ENCODE peak calls at places on chromosome 2, in nine cellular contexts. X is body of pancreas, D is gastrocnemius medialis, K is K562, T is NB4, H is A549, G is stomach, A is adrenal gland, L is IMR-90. S is an unnamed sample.

GRCh38 chr2:119488245-119489182 is 35.8 kb downstream of the SCTR start:
- DNase-seq in H (peak), K (no peak), A (no peak), G (peak), L (no peak), T (no peak), D (no peak), X (peak), S (no peak)

GRCh38 chr2:152506843-152507242 is 171.9 kb downstream of the FMNL2 start:
- DNase-seq in A (no peak), H (peak), X (no peak), K (no peak), G (no peak), L (peak), T (no peak), D (no peak), S (no peak)

GRCh38 chr2:67726416-67726815 is 329.3 kb downstream of the ETAA1 start:
- DNase-seq in T (no peak), X (no peak), H (no peak), G (no peak), D (no peak), A (no peak), L (no peak), K (no peak), S (no peak)

GRCh38 chr2:21422050-21422449 is 298.3 kb downstream of the TDRD15 start:
- DNase-seq in A (no peak), G (no peak), H (peak), L (peak), T (peak), X (no peak), K (peak), D (no peak), S (peak)

GRCh38 chr2:213246665-213247281 is 37.5 kb upstream of the SPAG16 start:
- DNase-seq in L (peak), K (peak), D (no peak), A (peak), G (peak), X (peak), T (peak), H (peak), S (peak)

GRCh38 chr2:216195565-216195978 is 86.4 kb downstream of the XRCC5 start:
- DNase-seq in K (no peak), T (peak), X (no peak), D (no peak), L (peak), A (peak), H (no peak), G (no peak), S (peak)

GRCh38 chr2:184824597-184824996 is 226.3 kb downstream of the ZNF804A start:
- DNase-seq in X (no peak), T (no peak), H (no peak), D (no peak), K (no peak), A (no peak), L (no peak), G (no peak), S (no peak)

GRCh38 chr2:181685150-181685688 is 4.9 kb upstream of the NEUROD1 start:
- DNase-seq in K (no peak), G (no peak), X (no peak), D (no peak), A (no peak), T (peak), L (peak), H (no peak), S (no peak)

GRCh38 chr2:30514134-30514860 is 67.3 kb downstream of the LCLAT1 start:
- DNase-seq in X (no peak), T (no peak), L (peak), D (peak), A (peak), K (peak), G (no peak), H (no peak), S (peak)

GRCh38 chr2:160464017-160464416 is 29.6 kb downstream of the RBMS1 start:
- DNase-seq in T (no peak), X (no peak), G (no peak), A (no peak), K (no peak), L (no peak), H (no peak), D (no peak), S (no peak)

GRCh38 chr2:232315049-232315922 is 63.3 kb upstream of the ALPP start:
- DNase-seq in G (peak), L (peak), H (no peak), D (peak), X (no peak), T (peak), A (peak), K (no peak), S (no peak)

GRCh38 chr2:133213651-133214050 is 354.6 kb downstream of the NCKAP5 start:
- DNase-seq in K (no peak), G (no peak), X (no peak), H (no peak), A (no peak), L (peak), T (no peak), D (no peak), S (no peak)

GRCh38 chr2:7745369-7745768 is 828.2 kb downstream of the RNF144A start:
- DNase-seq in A (peak), T (no peak), K (no peak), X (no peak), D (no peak), G (no peak), H (no peak), L (no peak), S (no peak)

GRCh38 chr2:8462280-8462679 is 219.6 kb upstream of the ID2 start:
- DNase-seq in A (no peak), D (no peak), X (no peak), G (no peak), H (no peak), K (no peak), L (no peak), T (no peak), S (no peak)

GRCh38 chr2:105969552-105969951 is 224.5 kb downstream of the UXS1 start:
- DNase-seq in H (peak), A (no peak), G (no peak), T (peak), X (no peak), K (peak), D (no peak), L (no peak), S (no peak)

GRCh38 chr2:204530464-204530805 is 14.8 kb upstream of the PARD3B start:
- DNase-seq in X (no peak), H (no peak), D (no peak), K (no peak), T (no peak), A (no peak), L (no peak), G (no peak), S (no peak)

GRCh38 chr2:237432484-237433092 is 18.6 kb upstream of the COL6A3 start:
- DNase-seq in G (no peak), D (no peak), H (peak), L (peak), A (no peak), X (no peak), K (no peak), T (no peak), S (no peak)

GRCh38 chr2:72278046-72278445 is 130.4 kb upstream of the CYP26B1 start:
- DNase-seq in D (no peak), G (no peak), K (no peak), H (peak), X (no peak), A (no peak), T (no peak), L (peak), S (no peak)

GRCh38 chr2:190862591-190862991 is 18.0 kb upstream of the GLS start:
- DNase-seq in T (peak), G (no peak), K (no peak), L (peak), A (no peak), H (no peak), D (no peak), X (no peak), S (no peak)

GRCh38 chr2:40451926-40452605 is at the start of gene SLC8A1:
- DNase-seq in K (no peak), D (no peak), L (peak), X (no peak), A (peak), H (peak), G (no peak), T (peak), S (no peak)

GRCh38 chr2:75278314-75278713 is 79.0 kb upstream of the TACR1 start:
- DNase-seq in H (no peak), D (no peak), L (no peak), T (no peak), A (no peak), G (no peak), X (no peak), K (no peak), S (no peak)

GRCh38 chr2:111194835-111195621 is 74.3 kb downstream of the BCL2L11 start:
- DNase-seq in G (no peak), D (no peak), T (peak), X (no peak), A (no peak), H (peak), K (peak), L (no peak), S (peak)

GRCh38 chr2:207148025-207148424 is 17.7 kb downstream of the KLF7 start:
- DNase-seq in X (no peak), D (no peak), H (no peak), T (no peak), L (peak), G (no peak), A (no peak), K (no peak), S (no peak)

GRCh38 chr2:136696438-136696837 is 68.9 kb upstream of the THSD7B start:
- DNase-seq in T (no peak), L (no peak), D (no peak), A (no peak), X (no peak), G (no peak), K (no peak), H (no peak), S (no peak)

GRCh38 chr2:62300925-62301324 is 105.0 kb downstream of the B3GNT2 start:
- DNase-seq in H (no peak), K (no peak), X (no peak), T (peak), D (no peak), G (no peak), L (peak), A (no peak), S (peak)

GRCh38 chr2:231379266-231380215 is 16.0 kb upstream of the B3GNT7 start:
- DNase-seq in K (no peak), L (no peak), A (no peak), T (no peak), D (no peak), G (peak), H (peak), X (no peak), S (no peak)

GRCh38 chr2:65999103-65999502 is 435.8 kb upstream of the MEIS1 start:
- DNase-seq in A (no peak), T (no peak), G (no peak), L (no peak), D (no peak), K (no peak), X (no peak), H (no peak), S (no peak)

GRCh38 chr2:181471783-181472182 is 14.6 kb downstream of the ITGA4 start:
- DNase-seq in A (no peak), T (no peak), L (no peak), D (no peak), X (no peak), H (no peak), K (no peak), G (no peak), S (no peak)

GRCh38 chr2:241559489-241560180 is 1.1 kb downstream of the BOK start:
- DNase-seq in A (no peak), K (peak), H (peak), D (no peak), L (peak), T (no peak), X (peak), G (peak), S (peak)

GRCh38 chr2:160207804-160208661 is 8.0 kb upstream of the ITGB6 start:
- DNase-seq in A (peak), L (peak), D (peak), H (peak), K (no peak), T (peak), G (peak), X (peak), S (no peak)

GRCh38 chr2:16614314-16614860 is 51.2 kb downstream of the CYRIA start:
- DNase-seq in T (no peak), L (peak), H (no peak), K (peak), A (peak), X (no peak), D (no peak), G (peak), S (peak)

GRCh38 chr2:147098946-147099345 is 745.9 kb upstream of the ACVR2A start:
- DNase-seq in G (no peak), A (no peak), H (no peak), T (no peak), D (no peak), L (no peak), X (no peak), K (no peak), S (no peak)

GRCh38 chr2:238171575-238172187 is 12.9 kb downstream of the ERFE start:
- DNase-seq in L (no peak), H (no peak), D (no peak), X (no peak), T (no peak), G (no peak), K (no peak), A (no peak), S (peak)

GRCh38 chr2:96163768-96164429 is 18.7 kb upstream of the DUSP2 start:
- DNase-seq in G (no peak), K (no peak), T (peak), X (no peak), H (no peak), L (no peak), A (no peak), D (peak), S (no peak)

GRCh38 chr2:3493610-3493997 is 25.7 kb downstream of the ADI1 start:
- DNase-seq in A (peak), X (no peak), K (peak), T (peak), L (peak), G (no peak), H (peak), D (no peak), S (peak)
- TF ChIP-seq POLR2A in A (no peak), X (no peak), K (no peak), T (peak), L (peak), G (no peak), H (no peak), D (no peak), S (no peak)

GRCh38 chr2:170282851-170283250 is 104.9 kb downstream of the MYO3B start:
- DNase-seq in K (no peak), D (no peak), L (no peak), X (no peak), G (no peak), A (no peak), H (no peak), T (no peak), S (no peak)

GRCh38 chr2:170288859-170289258 is 110.9 kb downstream of the MYO3B start:
- DNase-seq in A (no peak), K (no peak), G (no peak), H (no peak), X (no peak), L (no peak), T (no peak), D (no peak), S (no peak)

DNA sequence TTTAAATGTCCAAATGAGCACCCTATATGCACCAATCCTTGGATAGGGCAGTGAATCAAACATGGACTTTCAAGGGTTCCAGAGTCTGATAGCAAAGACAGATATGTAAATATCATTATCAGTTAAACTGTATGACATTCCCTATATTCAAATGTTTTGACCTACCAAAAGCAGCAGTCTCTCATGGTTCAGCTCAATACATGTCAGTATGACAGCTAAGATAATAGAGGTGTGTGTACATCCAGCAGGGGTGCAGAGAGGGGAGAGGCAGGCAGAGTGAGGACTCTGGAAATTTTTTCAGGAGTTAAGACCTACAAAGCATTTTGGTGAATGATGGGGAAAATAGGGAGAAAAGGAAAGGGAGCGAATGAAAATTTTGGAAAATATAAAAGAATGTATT is 106.3 kb downstream of the MYO3B start:
- DNase-seq in G (no peak), X (no peak), T (no peak), D (no peak), H (no peak), K (no peak), A (no peak), L (no peak), S (no peak)
- TF ChIP-seq POLR2A in G (no peak), X (no peak), T (no peak), D (no peak), H (no peak), K (no peak), A (no peak), L (no peak), S (no peak)

GRCh38 chr2:54572636-54573531 is 116.8 kb downstream of the SPTBN1 start:
- DNase-seq in A (no peak), L (peak), H (peak), T (no peak), D (no peak), G (no peak), K (no peak), X (no peak), S (no peak)
- TF ChIP-seq POLR2A in A (no peak), L (peak), H (no peak), T (no peak), D (no peak), G (no peak), K (no peak), X (no peak), S (no peak)

GRCh38 chr2:196399736-196400691 is 228.6 kb upstream of the STK17B start:
- DNase-seq in K (peak), H (peak), X (no peak), D (no peak), L (peak), G (no peak), T (peak), A (peak), S (peak)
- TF ChIP-seq POLR2A in K (no peak), H (no peak), X (no peak), D (no peak), L (no peak), G (no peak), T (no peak), A (no peak), S (no peak)

DNA sequence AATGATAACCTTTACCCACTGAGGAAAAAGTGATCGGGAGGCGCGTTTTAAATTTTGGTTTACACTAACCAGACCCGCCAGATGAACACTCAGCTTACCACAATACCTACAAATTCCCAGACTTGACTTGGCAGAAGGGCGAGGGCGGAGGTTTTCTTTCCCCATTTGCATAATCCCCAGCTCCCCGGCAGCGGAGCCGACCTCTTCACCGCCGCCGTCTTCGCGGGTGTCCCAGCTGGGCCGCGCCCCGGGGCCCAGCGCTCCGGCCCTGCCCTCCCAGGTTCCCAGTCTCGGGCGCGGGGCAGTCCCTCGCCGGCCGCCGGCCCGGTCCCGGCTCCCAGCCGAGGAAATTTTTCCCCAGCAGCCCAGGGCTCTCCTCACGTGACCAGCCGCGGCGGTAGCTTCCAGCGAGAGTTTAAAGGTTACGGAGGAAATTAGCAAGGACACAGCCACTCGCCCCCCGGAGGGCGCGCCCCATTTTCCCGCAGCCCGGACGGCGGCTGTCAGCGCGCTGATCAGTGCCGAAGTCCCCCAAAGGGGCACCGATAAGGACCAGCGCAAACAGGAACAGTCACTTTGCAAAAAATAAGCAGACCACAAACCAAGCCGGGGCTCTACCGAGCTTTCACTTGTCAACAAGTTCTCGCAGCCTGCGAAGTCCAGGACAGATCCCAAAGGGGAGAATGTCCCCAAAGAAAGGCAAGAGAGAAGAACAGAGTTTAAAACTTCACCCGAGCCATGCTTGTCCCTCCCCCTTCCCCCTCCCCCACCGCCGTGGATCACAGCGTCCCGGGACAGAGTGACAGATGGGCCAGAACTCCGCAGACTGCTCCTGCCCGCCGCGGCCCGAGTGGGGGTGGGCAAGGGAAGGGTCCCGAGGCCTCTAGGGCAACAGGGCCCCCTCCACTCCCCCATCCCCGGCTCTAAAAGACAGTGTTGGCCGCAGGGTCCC is 1.3 kb upstream of the PRKCE start:
- DNase-seq in G (peak), X (peak), K (peak), T (peak), L (peak), D (peak), A (peak), H (peak), S (peak)
- TF ChIP-seq POLR2A in G (no peak), X (peak), K (no peak), T (no peak), L (no peak), D (peak), A (no peak), H (no peak), S (peak)

DNA sequence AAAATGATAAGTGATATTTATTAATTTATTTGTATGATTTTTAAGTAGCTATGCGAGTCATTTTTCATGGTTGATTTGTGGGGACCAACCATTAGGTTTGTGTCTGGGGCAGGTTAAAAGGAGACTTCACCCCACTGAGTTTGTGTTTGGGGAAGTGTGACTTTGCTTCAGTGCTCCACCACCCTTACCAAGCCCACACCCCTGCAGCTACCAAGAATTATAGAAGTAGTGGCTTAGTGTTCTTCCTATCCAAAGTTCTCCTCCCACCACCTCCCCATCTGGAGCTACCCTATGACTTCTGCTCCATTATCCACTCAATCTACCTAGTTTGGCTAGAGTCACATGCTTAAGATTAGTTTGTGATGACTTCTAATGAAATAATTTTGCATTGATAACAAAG is 182.1 kb upstream of the ZEB2 start:
- DNase-seq in G (no peak), X (no peak), H (no peak), A (no peak), D (no peak), T (peak), K (no peak), L (no peak), S (no peak)
- TF ChIP-seq POLR2A in G (no peak), X (no peak), H (no peak), A (no peak), D (no peak), T (no peak), K (no peak), L (no peak), S (no peak)

GRCh38 chr2:23926750-23927627 is at the start of gene ATAD2B:
- DNase-seq in T (peak), D (peak), H (peak), A (peak), G (peak), X (peak), L (peak), K (peak), S (peak)

GRCh38 chr2:23924589-23925359 is 2.1 kb downstream of the ATAD2B start:
- DNase-seq in K (peak), D (no peak), A (no peak), G (no peak), L (no peak), H (no peak), T (peak), X (no peak), S (no peak)

GRCh38 chr2:23926289-23926749 is 604 bp downstream of the ATAD2B start:
- DNase-seq in D (peak), X (peak), A (peak), T (peak), K (peak), L (no peak), G (peak), H (no peak), S (peak)

DNA sequence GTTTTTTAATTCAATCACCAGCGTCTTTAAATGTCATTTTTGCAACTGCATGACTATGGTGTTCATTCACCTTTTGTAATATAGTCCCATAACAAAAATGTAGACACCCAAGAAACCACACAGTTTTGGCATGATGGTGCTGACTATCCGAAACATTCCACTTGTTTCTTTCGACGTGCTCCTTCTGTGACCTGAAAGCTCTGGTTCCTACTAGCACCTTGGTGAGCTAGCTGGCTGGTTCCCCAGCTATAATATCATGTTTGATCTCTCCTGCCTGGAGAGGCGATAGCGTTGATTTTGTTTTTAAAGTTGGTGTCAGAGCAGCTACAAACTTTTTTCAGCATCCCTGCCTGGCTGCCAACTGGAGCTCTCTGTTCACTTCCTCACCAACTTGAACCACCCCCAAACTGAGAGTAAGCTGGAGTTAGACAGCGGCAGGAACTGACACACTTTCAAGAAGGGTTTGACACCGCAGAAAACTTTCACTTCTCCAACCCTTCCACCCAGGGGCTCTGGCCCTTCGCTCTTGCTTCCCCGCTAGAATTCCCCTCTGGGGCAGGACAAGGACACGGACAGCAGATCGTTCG is 1.1 kb downstream of the ATAD2B start:
- DNase-seq in X (peak), K (peak), G (peak), L (peak), A (peak), T (peak), H (peak), D (peak), S (peak)
- TF ChIP-seq POLR2A in X (peak), K (no peak), G (no peak), L (no peak), A (no peak), T (peak), H (no peak), D (peak), S (peak)

S was measured in erythroblast.